ENCODE peak calls at places on chromosomes 16 and 17, in ten cellular contexts. One of them, this sample, is unnamed.

GRCh38 chr16:57863434-57864160 is 61.3 kb upstream of the KIFC3 start:
- DNase-seq in hepatocyte: peak; percentile 81
- DNase-seq in NCI-H1436: peak; percentile 13
- DNase-seq in body of pancreas: peak; percentile 74
- DNase-seq in substantia nigra: peak; percentile 6
- DNase-seq in psoas muscle: peak; percentile 61
- DNase-seq in HT-29: peak; percentile 58
- DNase-seq in chondrocyte: peak; percentile 44
- DNase-seq in NCI-H1105: no peak
- DNase-seq in stimulated activated naive CD8-positive, alpha-beta T cell treated with anti-CD3 and anti-CD28 coated beads, Interleukin-15, Interleukin-2, amounts not matched to agents 100 U/mL and 50 U/mL, for 24 hours: no peak
- DNase-seq in this sample: peak; percentile 68

GRCh38 chr16:89164847-89165684 is 6.5 kb upstream of the CDH15 start:
- DNase-seq in hepatocyte: no peak
- DNase-seq in NCI-H1436: no peak
- DNase-seq in body of pancreas: no peak
- DNase-seq in substantia nigra: no peak
- DNase-seq in psoas muscle: peak; percentile 47
- DNase-seq in HT-29: no peak
- DNase-seq in chondrocyte: no peak
- DNase-seq in NCI-H1105: no peak
- DNase-seq in stimulated activated naive CD8-positive, alpha-beta T cell treated with anti-CD3 and anti-CD28 coated beads, Interleukin-15, Interleukin-2, amounts not matched to agents 100 U/mL and 50 U/mL, for 24 hours: no peak
- DNase-seq in this sample: no peak

GRCh38 chr17:34177642-34178041 is 77.4 kb upstream of the CCL2 start:
- DNase-seq in hepatocyte: no peak
- DNase-seq in NCI-H1436: no peak
- DNase-seq in body of pancreas: no peak
- DNase-seq in substantia nigra: no peak
- DNase-seq in psoas muscle: no peak
- DNase-seq in HT-29: no peak
- DNase-seq in chondrocyte: no peak
- DNase-seq in NCI-H1105: no peak
- DNase-seq in stimulated activated naive CD8-positive, alpha-beta T cell treated with anti-CD3 and anti-CD28 coated beads, Interleukin-15, Interleukin-2, amounts not matched to agents 100 U/mL and 50 U/mL, for 24 hours: no peak
- DNase-seq in this sample: no peak

GRCh38 chr16:53078247-53078646 is 23.5 kb downstream of the CHD9 start:
- DNase-seq in hepatocyte: no peak
- DNase-seq in NCI-H1436: no peak
- DNase-seq in body of pancreas: no peak
- DNase-seq in substantia nigra: no peak
- DNase-seq in psoas muscle: no peak
- DNase-seq in HT-29: no peak
- DNase-seq in chondrocyte: no peak
- DNase-seq in NCI-H1105: no peak
- DNase-seq in stimulated activated naive CD8-positive, alpha-beta T cell treated with anti-CD3 and anti-CD28 coated beads, Interleukin-15, Interleukin-2, amounts not matched to agents 100 U/mL and 50 U/mL, for 24 hours: no peak
- DNase-seq in this sample: no peak

GRCh38 chr17:39208893-39209292 is 8.8 kb downstream of the RPL19 start:
- DNase-seq in hepatocyte: no peak
- DNase-seq in NCI-H1436: no peak
- DNase-seq in body of pancreas: no peak
- DNase-seq in substantia nigra: no peak
- DNase-seq in psoas muscle: peak; percentile 74
- DNase-seq in HT-29: peak; percentile 35
- DNase-seq in chondrocyte: no peak
- DNase-seq in NCI-H1105: no peak
- DNase-seq in stimulated activated naive CD8-positive, alpha-beta T cell treated with anti-CD3 and anti-CD28 coated beads, Interleukin-15, Interleukin-2, amounts not matched to agents 100 U/mL and 50 U/mL, for 24 hours: peak; percentile 50
- DNase-seq in this sample: peak; percentile 73

GRCh38 chr17:81811705-81812570 is 8.0 kb downstream of the GCGR start:
- DNase-seq in hepatocyte: no peak
- DNase-seq in NCI-H1436: no peak
- DNase-seq in body of pancreas: no peak
- DNase-seq in substantia nigra: no peak
- DNase-seq in psoas muscle: no peak
- DNase-seq in HT-29: no peak
- DNase-seq in chondrocyte: no peak
- DNase-seq in NCI-H1105: no peak
- DNase-seq in stimulated activated naive CD8-positive, alpha-beta T cell treated with anti-CD3 and anti-CD28 coated beads, Interleukin-15, Interleukin-2, amounts not matched to agents 100 U/mL and 50 U/mL, for 24 hours: no peak
- DNase-seq in this sample: no peak

GRCh38 chr17:11954961-11955360 is 42.3 kb downstream of the ZNF18 start:
- DNase-seq in hepatocyte: no peak
- DNase-seq in NCI-H1436: no peak
- DNase-seq in body of pancreas: no peak
- DNase-seq in substantia nigra: no peak
- DNase-seq in psoas muscle: no peak
- DNase-seq in HT-29: no peak
- DNase-seq in chondrocyte: no peak
- DNase-seq in NCI-H1105: no peak
- DNase-seq in stimulated activated naive CD8-positive, alpha-beta T cell treated with anti-CD3 and anti-CD28 coated beads, Interleukin-15, Interleukin-2, amounts not matched to agents 100 U/mL and 50 U/mL, for 24 hours: no peak
- DNase-seq in this sample: no peak

GRCh38 chr17:57406131-57406980 is 150.0 kb downstream of the MSI2 start:
- DNase-seq in hepatocyte: no peak
- DNase-seq in NCI-H1436: no peak
- DNase-seq in body of pancreas: no peak
- DNase-seq in substantia nigra: peak; percentile 21
- DNase-seq in psoas muscle: no peak
- DNase-seq in HT-29: peak; percentile 57
- DNase-seq in chondrocyte: no peak
- DNase-seq in NCI-H1105: no peak
- DNase-seq in stimulated activated naive CD8-positive, alpha-beta T cell treated with anti-CD3 and anti-CD28 coated beads, Interleukin-15, Interleukin-2, amounts not matched to agents 100 U/mL and 50 U/mL, for 24 hours: no peak
- DNase-seq in this sample: no peak

GRCh38 chr17:8849311-8850041 is 18.0 kb downstream of the PIK3R6 start:
- DNase-seq in hepatocyte: no peak
- DNase-seq in NCI-H1436: no peak
- DNase-seq in body of pancreas: no peak
- DNase-seq in substantia nigra: no peak
- DNase-seq in psoas muscle: no peak
- DNase-seq in HT-29: no peak
- DNase-seq in chondrocyte: no peak
- DNase-seq in NCI-H1105: no peak
- DNase-seq in stimulated activated naive CD8-positive, alpha-beta T cell treated with anti-CD3 and anti-CD28 coated beads, Interleukin-15, Interleukin-2, amounts not matched to agents 100 U/mL and 50 U/mL, for 24 hours: no peak
- DNase-seq in this sample: peak; percentile 62

This sample was measured in NB4.